ENCODE peak calls at places on chromosomes 1 and 21, in nine cellular contexts. A is trophoblast cell; S is endodermal cell; V is Caco-2; X is esophagus squamous epithelium; O is effector memory CD4-positive, alpha-beta T cell; G is aorta; Y is IMR-90; Z is kidney. U is an unnamed sample.

GRCh38 chr1:42889264-42889663 is 42.9 kb downstream of the ZNF691 start:
- DNase-seq in A (no peak), S (no peak), V (no peak), X (no peak), O (no peak), G (no peak), Y (no peak), Z (no peak), U (no peak)

GRCh38 chr21:15283789-15284188 is 219.0 kb upstream of the NRIP1 start:
- DNase-seq in A (no peak), S (no peak), V (no peak), X (no peak), O (no peak), G (no peak), Y (no peak), Z (no peak), U (no peak)

GRCh38 chr1:183032122-183032921 is 9.1 kb downstream of the LAMC1 start:
- DNase-seq in A (peak; percentile 35), S (no peak), V (no peak), X (no peak), O (no peak), G (no peak), Y (no peak), Z (no peak), U (no peak)

GRCh38 chr21:37547615-37547975 is 181.0 kb downstream of the DYRK1A start:
- DNase-seq in A (no peak), S (no peak), V (no peak), X (no peak), O (no peak), G (no peak), Y (no peak), Z (no peak), U (no peak)

GRCh38 chr1:107692580-107693345 is 272.2 kb downstream of the VAV3 start:
- DNase-seq in A (peak; percentile 37), S (no peak), V (no peak), X (no peak), O (no peak), G (no peak), Y (no peak), Z (no peak), U (no peak)

GRCh38 chr1:111481387-111482221 is 7.8 kb downstream of the C1orf162 start:
- DNase-seq in A (peak; percentile 57), S (peak; percentile 92), V (peak; percentile 83), X (peak; percentile 13), O (peak; percentile 30), G (peak; percentile 87), Y (peak; percentile 66), Z (peak; percentile 88), U (peak; percentile 63)

GRCh38 chr1:226717256-226717909 is 21.7 kb downstream of the ITPKB start:
- DNase-seq in A (no peak), S (no peak), V (no peak), X (no peak), O (no peak), G (peak; percentile 73), Y (no peak), Z (no peak), U (no peak)

GRCh38 chr1:205926213-205926612 is 17.0 kb downstream of the SLC26A9 start:
- DNase-seq in A (no peak), S (peak; percentile 39), V (no peak), X (no peak), O (no peak), G (no peak), Y (no peak), Z (no peak), U (no peak)

GRCh38 chr1:59238535-59238934 is 58.4 kb upstream of the FGGY start:
- DNase-seq in A (no peak), S (no peak), V (no peak), X (no peak), O (no peak), G (no peak), Y (no peak), Z (no peak), U (no peak)

GRCh38 chr1:15756143-15757015 is 2.2 kb upstream of the FBLIM1 start:
- DNase-seq in A (no peak), S (no peak), V (no peak), X (no peak), O (no peak), G (peak; percentile 75), Y (no peak), Z (no peak), U (peak; percentile 44)

GRCh38 chr21:31879911-31880310 is 7.1 kb downstream of the HUNK start:
- DNase-seq in A (no peak), S (no peak), V (no peak), X (no peak), O (no peak), G (no peak), Y (no peak), Z (no peak), U (no peak)

GRCh38 chr1:198544265-198544664 is 3.8 kb upstream of the ATP6V1G3 start:
- DNase-seq in A (no peak), S (no peak), V (no peak), X (no peak), O (no peak), G (no peak), Y (no peak), Z (no peak), U (no peak)

GRCh38 chr1:5423109-5423508 is 569.1 kb downstream of the NPHP4 start:
- DNase-seq in A (no peak), S (peak; percentile 68), V (no peak), X (no peak), O (peak; percentile 10), G (no peak), Y (no peak), Z (no peak), U (no peak)

GRCh38 chr1:29237906-29238600 is 1.7 kb downstream of the PTPRU start:
- DNase-seq in A (peak; percentile 64), S (peak; percentile 82), V (peak; percentile 44), X (no peak), O (no peak), G (peak; percentile 59), Y (no peak), Z (peak; percentile 86), U (peak; percentile 65)

GRCh38 chr21:36175771-36176565 is 19.3 kb downstream of the DOP1B start:
- DNase-seq in A (no peak), S (no peak), V (no peak), X (no peak), O (no peak), G (no peak), Y (no peak), Z (no peak), U (no peak)

GRCh38 chr1:15584489-15585363 is at the start of gene AGMAT:
- DNase-seq in A (peak; percentile 42), S (peak; percentile 96), V (peak; percentile 81), X (no peak), O (peak; percentile 16), G (peak; percentile 56), Y (no peak), Z (peak; percentile 83), U (no peak)

GRCh38 chr1:87956072-87956471 is 627.4 kb downstream of the LMO4 start:
- DNase-seq in A (peak; percentile 96), S (no peak), V (no peak), X (no peak), O (no peak), G (peak; percentile 78), Y (peak; percentile 98), Z (no peak), U (no peak)

GRCh38 chr1:115430717-115431116 is 92.7 kb upstream of the NGF start:
- DNase-seq in A (peak; percentile 47), S (no peak), V (peak; percentile 2), X (no peak), O (no peak), G (no peak), Y (peak; percentile 96), Z (no peak), U (no peak)

GRCh38 chr1:165376041-165376810 is 19.7 kb upstream of the LMX1A start:
- DNase-seq in A (no peak), S (peak; percentile 93), V (no peak), X (no peak), O (peak; percentile 5), G (peak; percentile 92), Y (peak; percentile 20), Z (peak; percentile 91), U (peak; percentile 87)

GRCh38 chr21:23725576-23725975 is 1881.7 kb downstream of the MRPL39 start:
- DNase-seq in A (no peak), S (no peak), V (peak; percentile 12), X (no peak), O (no peak), G (no peak), Y (no peak), Z (no peak), U (peak; percentile 20)

GRCh38 chr21:40809673-40810072 is 37.3 kb downstream of the DSCAM start:
- DNase-seq in A (peak; percentile 26), S (no peak), V (no peak), X (no peak), O (no peak), G (no peak), Y (no peak), Z (no peak), U (no peak)
- H3K9me3 ChIP-seq in A (no peaks in the 10 kb centered on the region), S (no peaks in the 10 kb centered on the region), V (no peaks in the 10 kb centered on the region), X (no peaks in the 10 kb centered on the region), O (no peaks in the 10 kb centered on the region), G (peaks cover 2% of the 10 kb centered on the region), Y (peaks cover 34% of the 10 kb centered on the region), Z (no peaks in the 10 kb centered on the region), U (no peaks in the 10 kb centered on the region)

DNA sequence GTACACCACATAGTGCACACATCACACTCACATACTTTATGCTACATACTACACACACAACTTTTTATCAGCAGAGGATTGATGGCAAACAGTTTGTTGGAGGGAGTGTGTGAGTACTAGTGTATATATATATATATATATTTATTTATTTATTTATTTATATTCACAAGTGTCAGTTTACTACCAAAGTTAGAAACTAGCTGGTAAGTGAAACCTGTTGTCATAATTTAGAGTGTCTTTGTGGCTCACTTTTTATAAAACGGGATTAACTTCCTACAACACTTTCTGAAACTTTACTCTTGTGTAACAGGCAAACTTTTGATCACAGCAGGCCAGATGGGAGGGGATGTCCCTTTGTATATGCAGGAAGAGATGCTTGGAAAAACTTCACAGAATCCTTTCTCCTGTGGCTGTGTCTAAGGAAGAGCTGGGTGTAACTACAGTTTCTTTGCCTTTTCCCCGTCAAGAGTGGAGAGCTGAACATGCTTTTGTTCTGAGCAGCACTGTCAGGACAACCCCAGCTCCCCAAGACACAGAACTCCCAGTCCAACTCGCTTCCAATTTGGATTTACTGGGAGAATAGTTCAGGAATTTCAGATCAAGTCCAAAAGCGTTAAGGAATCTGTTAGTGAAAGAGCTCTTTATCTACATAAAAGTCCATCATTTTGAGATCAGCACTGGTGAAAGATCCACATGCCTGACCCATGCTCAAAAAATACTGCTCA is 1.8 kb upstream of the SAMD13 start:
- DNase-seq in A (no peak), S (no peak), V (no peak), X (no peak), O (no peak), G (no peak), Y (peak; percentile 18), Z (no peak), U (no peak)
- H3K4me1 ChIP-seq in A (peaks cover 5% of the 10 kb centered on the region), S (peaks cover 4% of the 10 kb centered on the region), V (no peaks in the 10 kb centered on the region), X (peaks cover 14% of the 10 kb centered on the region), O (no peaks in the 10 kb centered on the region), G (no peaks in the 10 kb centered on the region), Y (peaks cover 17% of the 10 kb centered on the region), Z (peaks cover 16% of the 10 kb centered on the region), U (peaks cover 26% of the 10 kb centered on the region)

GRCh38 chr21:34974162-34974981 is 74.7 kb downstream of the RUNX1 start:
- DNase-seq in A (no peak), S (no peak), V (no peak), X (no peak), O (peak; percentile 28), G (no peak), Y (peak; percentile 71), Z (no peak), U (no peak)
- H3K4me3 ChIP-seq in A (no peak overlapping the region), S (no peak overlapping the region), V (no peak overlapping the region), X (no peak overlapping the region), O (peak overlapping the region; percentile 34), G (no peak overlapping the region), Y (no peak overlapping the region), Z (no peak overlapping the region), U (no peak overlapping the region)

GRCh38 chr21:8993943-8994639 is 1527.3 kb upstream of the TPTE start:
- DNase-seq in A (no peak), S (no peak), V (no peak), X (no peak), O (no peak), G (no peak), Y (no peak), Z (no peak), U (no peak)
- H3K9me3 ChIP-seq in A (peaks cover 33% of the 10 kb centered on the region), S (peaks cover 98% of the 10 kb centered on the region), V (peaks cover 21% of the 10 kb centered on the region), X (no peaks in the 10 kb centered on the region), O (no peaks in the 10 kb centered on the region), G (peaks cover 1% of the 10 kb centered on the region), Y (peaks cover 46% of the 10 kb centered on the region), Z (no peaks in the 10 kb centered on the region), U (peaks cover 30% of the 10 kb centered on the region)